ENCODE peak calls at places on chromosomes 6 and 20, in seven cellular contexts. J is GM23338, B is prostate gland, F is endothelial cell of umbilical vein, S is stomach, D is SK-N-SH, T is HCT116. W is an unnamed sample. For H3K27me3, the result is how much of the 10 kb centered on the place peaks cover.

GRCh38 chr20:36493801-36494114 is 47.6 kb upstream of the MYL9 start:
- DNase-seq in T (no peak), J (no peak), F (no peak), S (peak), D (no peak), B (peak), W (no peak)

GRCh38 chr20:60262967-60263603 is 304.9 kb downstream of the CDH26 start:
- DNase-seq in F (no peak), B (no peak), D (peak), J (peak), T (no peak), S (peak), W (no peak)

GRCh38 chr6:53347250-53347920 is 1.4 kb downstream of the ELOVL5 start:
- DNase-seq in F (peak), D (no peak), T (no peak), B (peak), J (peak), S (no peak), W (no peak)

GRCh38 chr6:116530436-116530835 is 15.0 kb downstream of the TRAPPC3L start:
- DNase-seq in T (no peak), J (no peak), D (no peak), F (no peak), B (no peak), S (no peak), W (no peak)

GRCh38 chr6:6781172-6781876 is 192.8 kb downstream of the LY86 start:
- DNase-seq in T (peak), S (no peak), B (no peak), J (no peak), F (no peak), D (no peak), W (no peak)

GRCh38 chr6:135185483-135185882 is 4.4 kb downstream of the MYB start:
- DNase-seq in S (no peak), T (no peak), D (no peak), B (peak), J (no peak), F (no peak), W (no peak)

GRCh38 chr6:6752129-6752528 is 163.6 kb downstream of the LY86 start:
- DNase-seq in T (no peak), B (no peak), J (no peak), D (no peak), S (no peak), F (no peak), W (no peak)

GRCh38 chr6:1286972-1287600 is 24.8 kb upstream of the FOXQ1 start:
- DNase-seq in T (peak), J (no peak), D (no peak), S (peak), F (no peak), B (no peak), W (peak)

GRCh38 chr6:1509241-1509640 is 100.5 kb upstream of the FOXC1 start:
- DNase-seq in F (no peak), B (no peak), J (no peak), T (no peak), S (no peak), D (no peak), W (no peak)

GRCh38 chr6:45196121-45196520 is 132.0 kb upstream of the RUNX2 start:
- DNase-seq in F (no peak), D (no peak), B (no peak), S (no peak), J (no peak), T (no peak), W (no peak)
- TF ChIP-seq POLR2AphosphoS5 in F (no peak), D (no peak), B (no peak), S (no peak), J (no peak), T (no peak), W (no peak)

DNA sequence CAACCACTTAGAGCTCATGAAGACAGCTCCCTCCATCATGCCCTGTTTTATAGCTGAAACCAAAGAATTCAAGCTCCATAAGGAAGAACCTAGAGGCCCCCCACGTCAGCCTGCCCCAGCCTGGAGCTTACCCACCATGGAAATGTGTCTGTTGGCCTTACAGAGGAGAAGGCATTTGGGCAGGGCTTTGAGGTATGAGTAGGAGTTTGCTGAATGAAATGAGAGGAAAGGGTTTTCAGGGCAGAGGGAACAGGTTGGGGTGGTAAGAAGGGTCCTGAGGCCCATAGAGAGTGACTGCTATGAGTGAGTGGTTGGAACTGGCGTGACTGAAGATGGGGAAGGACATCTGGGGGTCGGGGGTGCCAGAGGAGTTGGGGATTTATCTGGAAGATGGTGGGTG is 12.7 kb upstream of the GATA5 start:
- DNase-seq in T (no peak), S (no peak), B (no peak), J (no peak), D (no peak), F (no peak), W (no peak)
- H3K27me3 ChIP-seq in T (under half), S (half or more), B (under half), J (under half), D (under half), F (under half), W (half or more)

GRCh38 chr6:36969988-36970891 is 15.7 kb downstream of the PI16 start:
- DNase-seq in B (no peak), D (no peak), T (no peak), S (no peak), F (no peak), J (no peak), W (no peak)

GRCh38 chr6:36969240-36969691 is 14.7 kb downstream of the PI16 start:
- DNase-seq in T (no peak), S (peak), D (no peak), J (no peak), F (no peak), B (no peak), W (no peak)

GRCh38 chr6:36971926-36972673 is 13.9 kb downstream of the MTCH1 start:
- DNase-seq in B (no peak), F (no peak), T (no peak), J (no peak), D (no peak), S (no peak), W (no peak)

GRCh38 chr6:36973190-36973589 is 12.8 kb downstream of the MTCH1 start:
- DNase-seq in B (no peak), J (no peak), S (no peak), T (no peak), F (no peak), D (no peak), W (no peak)

GRCh38 chr6:36970892-36971842 is 14.8 kb downstream of the MTCH1 start:
- DNase-seq in B (no peak), D (no peak), T (no peak), J (no peak), S (no peak), F (no peak), W (no peak)
- TF ChIP-seq POLR2AphosphoS5 in B (no peak), D (no peak), T (no peak), J (no peak), S (no peak), F (no peak), W (no peak)

DNA sequence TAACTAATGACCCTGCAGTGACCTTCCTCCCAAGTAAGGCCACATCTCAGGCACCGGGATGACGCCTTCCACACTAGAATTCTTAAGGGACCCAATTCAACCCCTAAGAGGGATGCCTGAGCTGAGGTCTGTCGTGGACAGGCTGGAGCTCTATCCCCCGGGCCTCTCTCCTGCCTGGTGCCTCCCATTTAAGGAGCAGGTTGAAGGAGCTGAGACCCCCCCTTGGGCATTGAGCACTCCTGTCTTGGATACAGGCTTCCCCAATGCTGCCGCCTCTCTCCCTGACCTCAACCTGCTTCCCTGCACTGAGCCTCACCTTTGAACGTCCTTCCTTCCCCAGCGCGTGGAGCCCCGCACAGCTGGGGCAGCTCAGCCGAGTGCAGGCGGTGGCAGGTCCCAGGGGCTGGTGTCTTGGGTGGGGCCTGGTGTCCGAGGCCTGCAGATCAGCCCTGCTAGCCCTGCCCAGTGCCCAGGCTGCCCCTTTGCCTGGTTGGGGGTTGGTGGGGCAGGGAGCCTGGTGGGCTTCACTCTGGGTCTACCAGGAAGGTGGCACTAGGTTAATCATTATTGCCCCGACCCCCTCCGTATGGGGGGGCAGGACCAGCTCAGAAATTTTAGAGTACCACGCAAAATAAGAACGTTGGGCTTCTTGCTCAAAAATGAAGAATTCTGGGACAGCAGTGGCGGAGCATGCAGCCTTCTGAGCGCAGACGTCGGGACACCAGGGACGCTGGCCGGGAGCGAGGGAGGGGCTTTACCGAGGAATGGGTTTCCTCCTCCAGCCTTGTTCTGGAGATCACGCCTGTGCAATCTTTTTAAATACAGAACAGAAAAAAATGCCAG is 20.0 kb upstream of the BHLHE23 start:
- DNase-seq in T (no peak), B (no peak), D (no peak), J (peak), F (no peak), S (no peak), W (no peak)
- H3K27me3 ChIP-seq in T (under half), B (under half), D (half or more), J (under half), F (half or more), S (half or more), W (under half)

GRCh38 chr6:156777577-156777865 is 343 bp downstream of the ARID1B start:
- DNase-seq in B (no peak), D (peak), S (no peak), F (no peak), T (no peak), J (no peak), W (no peak)

GRCh38 chr6:156777866-156778614 is 862 bp downstream of the ARID1B start:
- DNase-seq in J (peak), S (peak), F (peak), T (no peak), D (peak), B (peak), W (no peak)

GRCh38 chr6:156775717-156776116 is 1.5 kb upstream of the ARID1B start:
- DNase-seq in B (no peak), S (no peak), T (no peak), J (no peak), F (peak), D (no peak), W (no peak)

GRCh38 chr6:156776470-156776840 is 723 bp upstream of the ARID1B start:
- DNase-seq in F (no peak), S (no peak), B (peak), J (no peak), T (no peak), D (peak), W (no peak)

DNA sequence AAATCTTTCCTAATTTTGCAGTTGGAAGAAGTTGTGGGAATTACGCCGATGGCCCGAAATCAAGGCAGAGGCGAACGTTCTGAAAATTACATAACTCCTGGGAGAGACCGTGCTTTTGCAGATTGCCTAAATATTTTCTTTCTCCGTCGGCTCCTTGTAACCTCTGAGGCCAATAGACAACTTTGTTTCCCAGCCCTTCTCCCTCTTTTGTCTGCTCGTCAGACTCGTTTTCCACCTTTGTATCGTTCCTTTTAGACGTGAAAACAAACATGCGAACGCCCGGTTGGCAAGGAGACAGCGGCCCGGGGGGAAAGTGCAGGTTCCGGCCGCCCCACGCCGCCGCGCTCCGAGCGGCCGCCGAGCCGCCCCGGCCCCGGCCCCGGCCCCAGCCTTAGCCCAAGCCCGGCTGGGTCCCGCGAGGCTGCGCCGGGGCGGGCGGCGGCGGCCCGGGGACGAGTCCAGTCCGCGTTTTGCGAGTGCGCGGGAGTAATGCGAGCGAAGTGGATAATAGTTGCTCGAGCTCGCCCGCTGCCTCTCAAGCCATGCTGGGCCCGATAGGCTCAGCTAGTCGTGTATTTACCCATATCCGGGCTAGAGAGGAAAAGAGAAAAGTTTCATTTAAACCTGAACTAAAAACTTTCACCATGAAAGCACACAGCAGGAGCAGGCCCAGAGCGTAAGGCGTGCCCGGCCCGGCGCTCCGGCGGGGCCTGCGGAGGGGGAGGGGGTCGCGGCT is at the start of gene ARID1B:
- DNase-seq in J (peak), B (peak), T (no peak), S (peak), F (peak), D (peak), W (no peak)
- TF ChIP-seq POLR2AphosphoS5 in J (peak), B (no peak), T (no peak), S (peak), F (no peak), D (peak), W (peak)

GRCh38 chr6:98775205-98775604 is 59.2 kb upstream of the POU3F2 start:
- DNase-seq in S (no peak), J (peak), D (no peak), T (no peak), F (no peak), B (no peak), W (no peak)
- H3K27me3 ChIP-seq in S (under half), J (under half), D (under half), T (half or more), F (under half), B (under half), W (under half)

GRCh38 chr20:33992923-33993799 is 550 bp upstream of the RALY start:
- DNase-seq in T (peak), F (peak), J (peak), S (peak), B (peak), D (peak), W (peak)
- TF ChIP-seq POLR2AphosphoS5 in T (peak), F (peak), J (peak), S (peak), B (peak), D (peak), W (peak)

GRCh38 chr20:41654292-41654691 is 36.1 kb upstream of the CHD6 start:
- DNase-seq in F (no peak), S (peak), D (no peak), J (peak), T (no peak), B (no peak), W (no peak)

GRCh38 chr20:41657655-41658054 is 39.5 kb upstream of the CHD6 start:
- DNase-seq in T (no peak), S (no peak), D (no peak), B (no peak), F (no peak), J (no peak), W (no peak)

GRCh38 chr20:41655966-41656685 is 37.9 kb upstream of the CHD6 start:
- DNase-seq in D (peak), B (no peak), J (no peak), F (no peak), T (no peak), S (no peak), W (no peak)

GRCh38 chr20:41650221-41650948 is 32.2 kb upstream of the CHD6 start:
- DNase-seq in D (no peak), B (peak), T (no peak), F (no peak), J (peak), S (peak), W (no peak)

DNA sequence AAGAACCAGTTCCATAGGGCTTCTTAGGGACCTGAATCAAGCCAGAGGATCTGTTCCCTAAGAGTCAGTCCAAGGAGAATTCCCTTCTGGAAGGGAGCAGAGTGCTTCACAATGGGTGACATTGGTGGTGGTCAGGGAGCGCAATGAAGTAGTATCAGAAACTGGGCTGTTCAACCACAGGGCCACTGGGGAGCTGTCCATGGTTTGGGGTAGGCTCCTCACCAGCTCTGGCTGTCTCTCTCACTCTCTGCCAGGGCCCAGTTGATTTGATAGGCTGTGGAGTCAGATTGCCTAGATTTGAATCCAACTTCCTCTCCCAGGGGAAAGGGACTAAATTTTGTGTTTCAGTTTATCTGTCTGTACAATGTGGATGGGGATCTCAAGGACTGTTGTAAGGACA is 36.7 kb upstream of the CHD6 start:
- DNase-seq in T (no peak), S (peak), J (peak), D (no peak), B (no peak), F (no peak), W (no peak)
- H3K27me3 ChIP-seq in T (under half), S (under half), J (under half), D (under half), B (under half), F (under half), W (under half)

GRCh38 chr6:96781557-96781956 is 55.7 kb downstream of the GPR63 start:
- DNase-seq in J (no peak), T (no peak), D (no peak), S (no peak), B (no peak), F (no peak), W (no peak)

GRCh38 chr6:96789871-96790270 is 47.4 kb downstream of the GPR63 start:
- DNase-seq in T (no peak), D (no peak), F (no peak), B (no peak), S (no peak), J (no peak), W (no peak)

GRCh38 chr6:96783307-96783706 is 54.0 kb downstream of the GPR63 start:
- DNase-seq in F (no peak), B (no peak), T (no peak), S (no peak), D (no peak), J (no peak), W (no peak)

GRCh38 chr6:96787846-96788580 is 49.3 kb downstream of the GPR63 start:
- DNase-seq in D (no peak), B (no peak), J (peak), T (no peak), S (no peak), F (no peak), W (no peak)

GRCh38 chr6:96784650-96785049 is 52.6 kb downstream of the GPR63 start:
- DNase-seq in B (no peak), D (peak), T (no peak), F (no peak), J (no peak), S (no peak), W (no peak)
- TF ChIP-seq POLR2AphosphoS5 in B (no peak), D (no peak), T (no peak), F (no peak), J (no peak), S (no peak), W (no peak)

DNA sequence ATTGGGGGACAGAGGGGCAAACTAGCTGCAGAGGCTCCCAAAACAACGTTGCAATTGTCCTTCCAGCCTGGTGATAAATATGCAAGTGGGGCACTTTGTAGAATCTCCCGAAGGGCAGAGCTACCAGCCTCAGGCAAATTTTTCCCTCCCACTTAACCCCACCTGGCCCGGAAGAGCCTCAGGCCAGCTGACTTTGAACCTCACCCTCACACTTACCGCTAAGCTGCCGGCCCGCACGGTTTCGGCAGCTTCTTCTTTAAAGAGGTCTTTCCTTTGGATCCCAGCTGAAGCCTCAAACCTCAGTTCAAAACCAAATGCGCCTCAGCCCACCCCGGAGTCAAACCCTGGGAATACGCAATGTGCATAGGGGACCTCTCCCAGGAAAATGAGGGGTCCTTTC is 2.5 kb downstream of the OVOL2 start:
- DNase-seq in D (no peak), B (no peak), S (no peak), F (no peak), J (peak), T (no peak), W (no peak)
- H3K27me3 ChIP-seq in D (half or more), B (under half), S (half or more), F (under half), J (under half), T (under half), W (under half)

W was measured in esophagus muscularis mucosa.